ENCODE peak calls at places on chromosomes 7 and 10, in ten cellular contexts. B is fibroblast of lung, P is RWPE2, L is body of pancreas, T is tibial nerve, K is PC-9, U is psoas muscle, M is lung, W is Panc1, E is MM.1S. G is an unnamed sample.

GRCh38 chr7:127620406-127621233 is 2.7 kb upstream of the PAX4 start:
- DNase-seq in L (no peak), B (no peak), U (no peak), E (no peak), T (no peak), P (no peak), K (no peak), M (no peak), W (no peak), G (no peak)

GRCh38 chr10:85607296-85607695 is 759.3 kb downstream of the GRID1 start:
- DNase-seq in L (no peak), W (no peak), B (no peak), T (no peak), K (no peak), P (no peak), E (no peak), M (no peak), U (no peak), G (no peak)

GRCh38 chr10:59508296-59508695 is 145.9 kb upstream of the FAM13C start:
- DNase-seq in U (no peak), P (no peak), E (no peak), T (no peak), M (no peak), W (no peak), K (peak), B (peak), L (no peak), G (no peak)

GRCh38 chr7:157348548-157348947 is 11.7 kb downstream of the DNAJB6 start:
- DNase-seq in M (no peak), P (no peak), W (no peak), K (no peak), T (no peak), L (no peak), U (no peak), E (no peak), B (no peak), G (no peak)

GRCh38 chr7:140060788-140061606 is 1.8 kb downstream of the PARP12 start:
- DNase-seq in U (no peak), E (no peak), L (peak), W (no peak), K (no peak), P (no peak), M (peak), B (peak), T (peak), G (no peak)

GRCh38 chr7:1056006-1056784 is 11.8 kb downstream of the GPR146 start:
- DNase-seq in K (no peak), T (no peak), L (no peak), E (no peak), U (no peak), W (no peak), P (no peak), M (peak), B (no peak), G (no peak)

GRCh38 chr7:13055732-13056369 is 368.4 kb downstream of the ARL4A start:
- DNase-seq in T (no peak), P (no peak), M (no peak), K (no peak), L (no peak), E (no peak), W (no peak), U (no peak), B (no peak), G (no peak)

GRCh38 chr10:8037199-8037801 is 17.2 kb upstream of the GATA3 start:
- DNase-seq in U (no peak), K (no peak), M (no peak), B (no peak), T (no peak), E (no peak), W (no peak), L (no peak), P (no peak), G (no peak)

GRCh38 chr10:124744688-124745055 is 494 bp upstream of the FAM53B start:
- DNase-seq in E (no peak), B (peak), U (no peak), T (no peak), K (peak), P (no peak), W (no peak), M (no peak), L (no peak), G (no peak)

GRCh38 chr10:123081896-123082295 is 53.9 kb upstream of the HMX3 start:
- DNase-seq in W (no peak), M (no peak), P (no peak), K (no peak), E (no peak), L (no peak), U (no peak), B (no peak), T (no peak), G (no peak)

GRCh38 chr10:28677889-28678686 is 767 bp downstream of the BAMBI start:
- DNase-seq in W (no peak), L (peak), M (no peak), E (peak), T (no peak), U (peak), K (no peak), P (no peak), B (peak), G (peak)

GRCh38 chr7:2760098-2760889 is 72.3 kb downstream of the AMZ1 start:
- DNase-seq in L (no peak), B (peak), E (no peak), K (peak), W (peak), T (peak), M (no peak), U (peak), P (no peak), G (peak)

GRCh38 chr7:138979226-138979979 is 1.8 kb downstream of the KIAA1549 start:
- DNase-seq in W (no peak), E (peak), U (no peak), T (no peak), M (no peak), L (peak), K (peak), B (no peak), P (no peak), G (no peak)

GRCh38 chr7:130154501-130155317 is 50.5 kb downstream of the TMEM209 start:
- DNase-seq in W (no peak), M (no peak), E (no peak), T (no peak), K (no peak), U (peak), L (peak), B (no peak), P (no peak), G (no peak)

GRCh38 chr10:80460399-80461207 is 6.5 kb downstream of the TSPAN14 start:
- DNase-seq in K (peak), P (peak), E (no peak), T (no peak), W (no peak), U (no peak), B (peak), L (peak), M (peak), G (no peak)

GRCh38 chr10:102230264-102230860 is 4.3 kb downstream of the ELOVL3 start:
- DNase-seq in U (peak), P (no peak), T (no peak), E (no peak), B (peak), W (no peak), K (peak), M (no peak), L (peak), G (peak)

GRCh38 chr10:127910464-127910770 is 3.5 kb downstream of the PTPRE start:
- DNase-seq in U (no peak), P (no peak), L (no peak), K (no peak), B (no peak), E (no peak), W (no peak), M (no peak), T (no peak), G (no peak)

GRCh38 chr7:4819450-4820404 is 42.1 kb downstream of the PAPOLB start:
- DNase-seq in M (no peak), W (no peak), E (no peak), T (peak), K (no peak), L (no peak), P (no peak), B (no peak), U (peak), G (no peak)

GRCh38 chr7:98215561-98216495 is 4.6 kb downstream of the BHLHA15 start:
- DNase-seq in B (no peak), T (no peak), W (no peak), M (no peak), P (peak), K (no peak), L (peak), E (no peak), U (no peak), G (no peak)

GRCh38 chr10:44382981-44383748 is 1.7 kb downstream of the CXCL12 start:
- DNase-seq in E (no peak), T (no peak), B (no peak), W (no peak), K (no peak), M (no peak), P (peak), L (no peak), U (no peak), G (no peak)

GRCh38 chr7:30430777-30431176 is 47.8 kb downstream of the NOD1 start:
- DNase-seq in B (no peak), P (peak), K (no peak), W (no peak), E (no peak), M (no peak), U (no peak), L (no peak), T (no peak), G (no peak)

GRCh38 chr7:50266893-50267386 is 37.6 kb upstream of the IKZF1 start:
- DNase-seq in U (no peak), P (no peak), T (no peak), B (no peak), M (no peak), W (no peak), K (no peak), L (no peak), E (no peak), G (no peak)

GRCh38 chr10:114683162-114683561 is 25.1 kb upstream of the ABLIM1 start:
- DNase-seq in E (no peak), B (peak), P (no peak), K (no peak), M (no peak), W (no peak), T (no peak), L (no peak), U (no peak), G (no peak)

GRCh38 chr7:151014950-151015349 is 9.3 kb downstream of the ATG9B start:
- DNase-seq in P (peak), U (no peak), T (no peak), K (no peak), M (no peak), L (no peak), E (no peak), B (no peak), W (no peak), G (no peak)

GRCh38 chr7:141014523-141015395 is at the start of gene MRPS33:
- DNase-seq in W (peak), P (peak), M (peak), K (peak), B (peak), U (peak), E (peak), T (peak), L (peak), G (peak)

GRCh38 chr10:118405933-118406332 is 63.8 kb upstream of the FAM204A start:
- DNase-seq in L (no peak), E (no peak), M (no peak), W (no peak), P (no peak), T (no peak), K (no peak), U (no peak), B (no peak), G (no peak)

GRCh38 chr10:121553861-121554264 is 44.4 kb downstream of the FGFR2 start:
- DNase-seq in E (no peak), U (no peak), M (no peak), K (peak), L (peak), W (no peak), T (no peak), B (no peak), P (peak), G (no peak)

GRCh38 chr7:29953735-29954347 is 35.8 kb downstream of the SCRN1 start:
- DNase-seq in U (no peak), W (no peak), K (no peak), M (no peak), L (no peak), B (no peak), T (peak), P (no peak), E (no peak), G (no peak)

GRCh38 chr7:1028775-1029636 is 15.3 kb upstream of the GPR146 start:
- DNase-seq in M (peak), K (peak), L (peak), E (peak), T (peak), P (peak), W (peak), U (peak), B (peak), G (peak)

GRCh38 chr10:7475046-7475860 is 64.4 kb upstream of the SFMBT2 start:
- DNase-seq in W (no peak), T (no peak), M (no peak), U (peak), K (no peak), B (peak), E (no peak), P (no peak), L (peak), G (no peak)

GRCh38 chr10:30553625-30554442 is 75.7 kb downstream of the LYZL2 start:
- DNase-seq in M (peak), L (peak), K (no peak), P (no peak), B (peak), W (no peak), T (peak), U (peak), E (no peak), G (no peak)

GRCh38 chr7:117781707-117782106 is 91.5 kb downstream of the CTTNBP2 start:
- DNase-seq in K (no peak), E (no peak), P (no peak), B (peak), L (no peak), M (no peak), T (no peak), W (no peak), U (no peak), G (no peak)

DNA sequence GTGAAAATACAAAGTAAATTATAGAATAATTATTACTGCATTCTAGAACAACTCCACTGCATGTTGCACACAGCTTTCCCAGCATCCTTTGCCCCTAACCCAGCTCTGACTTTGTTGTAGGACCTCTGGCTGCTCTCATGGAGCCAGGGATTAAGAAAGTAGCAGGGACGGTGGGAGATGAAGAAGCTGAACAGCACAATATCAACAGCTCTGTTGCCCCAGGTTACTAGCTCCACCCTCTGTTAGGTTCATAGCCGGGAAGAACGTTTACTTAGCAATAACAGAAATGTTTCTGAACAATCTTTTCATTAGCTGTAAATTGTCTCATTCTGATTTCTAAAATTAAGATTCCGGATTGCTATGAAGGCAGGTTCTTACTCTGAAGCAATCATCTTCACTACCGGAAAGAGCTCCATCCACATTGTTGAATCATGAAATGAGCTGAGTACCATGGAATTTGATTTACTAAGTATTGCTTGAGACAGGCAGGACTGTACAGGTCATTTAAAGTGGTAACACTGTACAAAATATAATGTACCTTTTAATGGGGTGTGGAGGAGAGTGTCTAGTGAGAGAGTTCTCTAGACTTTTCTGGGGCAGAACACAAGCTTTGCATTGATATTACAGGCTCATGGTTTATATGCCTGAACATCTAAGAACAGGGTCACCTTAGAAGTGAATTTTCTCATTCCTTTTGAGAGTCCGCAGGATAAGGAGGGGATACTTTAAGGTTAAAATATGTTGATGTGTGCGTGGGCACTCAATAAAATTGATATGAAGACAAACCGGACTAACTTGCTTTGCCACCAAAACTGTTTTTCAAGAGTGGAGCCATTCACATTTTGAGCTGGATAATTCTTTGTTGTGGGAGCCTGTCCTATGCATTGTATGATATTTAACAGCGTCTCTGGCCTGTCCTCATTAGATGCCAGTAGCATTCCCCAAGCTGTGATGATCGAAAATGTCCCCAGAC is 20.8 kb upstream of the RAB18 start:
- DNase-seq in U (no peak), B (peak), M (no peak), T (no peak), P (no peak), K (peak), L (no peak), E (no peak), W (no peak), G (no peak)
- H3K27ac ChIP-seq in U (no peak), B (no peak), M (no peak), T (no peak), P (peak), K (no peak), L (no peak), E (no peak), W (no peak), G (no peak)

DNA sequence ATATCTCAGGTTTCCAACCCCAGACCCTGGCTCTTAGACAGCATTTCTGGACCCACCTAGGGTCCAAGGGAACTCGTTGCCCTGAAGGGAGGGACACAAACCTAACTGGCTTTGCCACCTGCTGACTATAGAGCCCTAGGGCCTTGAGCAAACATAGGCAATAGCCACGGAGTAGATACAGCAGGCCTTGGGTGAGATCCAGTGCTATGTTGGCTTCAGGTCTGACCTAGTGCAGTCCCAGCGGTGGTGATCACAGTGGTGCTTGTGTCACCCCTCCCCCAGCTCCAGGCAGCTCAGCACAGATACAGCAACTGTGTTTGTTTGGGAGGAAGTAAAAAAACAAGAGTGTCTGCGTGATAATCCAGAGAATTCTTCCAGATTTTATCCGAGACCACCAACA is 9.7 kb upstream of the TNKS2 start:
- DNase-seq in E (no peak), B (no peak), T (no peak), W (no peak), U (no peak), P (no peak), K (no peak), L (peak), M (no peak), G (no peak)
- TF ChIP-seq CTCF in E (no peak), B (no peak), T (no peak), W (no peak), U (no peak), P (no peak), K (no peak), L (no peak), M (no peak), G (no peak)

GRCh38 chr7:143934526-143935340 is at the start of gene OR2F2:
- DNase-seq in M (no peak), T (no peak), W (no peak), B (peak), U (no peak), K (no peak), P (no peak), E (no peak), L (no peak), G (no peak)
- H3K27ac ChIP-seq in M (no peak), T (no peak), W (no peak), B (peak), U (no peak), K (no peak), P (no peak), E (no peak), L (no peak), G (no peak)

GRCh38 chr10:95564291-95564690 is 3.1 kb upstream of the SORBS1 start:
- DNase-seq in U (no peak), B (no peak), T (no peak), E (no peak), K (no peak), L (no peak), M (no peak), W (no peak), P (no peak), G (no peak)
- TF ChIP-seq CTCF in U (no peak), B (no peak), T (no peak), E (no peak), K (no peak), L (no peak), M (no peak), W (no peak), P (no peak), G (no peak)

DNA sequence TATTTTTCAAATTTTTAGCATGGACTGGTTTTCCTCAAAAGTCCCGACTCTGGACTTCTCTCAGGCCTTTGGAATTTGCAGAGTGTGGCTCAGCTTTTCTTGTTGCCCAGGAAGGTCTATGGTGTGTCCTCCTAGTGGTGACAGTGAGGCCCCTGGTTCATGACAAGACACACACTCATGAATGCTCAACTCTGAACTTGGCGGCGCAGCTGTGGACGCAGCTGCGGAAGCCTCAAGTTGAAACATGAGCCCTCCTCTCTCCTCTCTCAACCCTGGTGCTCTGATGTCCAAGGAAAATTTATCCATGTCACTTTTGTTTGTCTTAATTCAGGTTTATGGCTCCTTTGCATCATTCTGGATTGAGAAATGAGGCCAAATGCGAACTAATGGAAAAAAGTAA is 183.9 kb downstream of the HECW1 start:
- DNase-seq in L (no peak), P (no peak), T (no peak), W (no peak), M (no peak), U (peak), K (no peak), B (no peak), E (no peak), G (no peak)
- H3K27ac ChIP-seq in L (no peak), P (no peak), T (no peak), W (no peak), M (no peak), U (no peak), K (no peak), B (no peak), E (no peak), G (no peak)

G was measured in WERI-Rb-1.